ENCODE peak calls at places on chromosomes 11 and 22, in eight cellular contexts. A, N, Q, U, V, G, D and S are unnamed samples.
A peak's percentile ranks its signal among the peaks of the same experiment; 100 is the strongest.

GRCh38 chr11:118662401-118663271 is 16.8 kb downstream of the TREH start:
- DNase-seq in A (no peak), N (no peak), Q (peak; percentile 73), U (no peak), V (peak; percentile 38), G (no peak), D (no peak), S (no peak)

GRCh38 chr22:45008853-45009751 is 703 bp downstream of the PHF21B start:
- DNase-seq in A (no peak), N (peak; percentile 54), Q (no peak), U (peak; percentile 53), V (no peak), G (no peak), D (peak; percentile 38), S (no peak)

GRCh38 chr11:131412061-131412460 is 41.6 kb downstream of the NTM start:
- DNase-seq in A (no peak), N (no peak), Q (no peak), U (no peak), V (no peak), G (no peak), D (no peak), S (no peak)

GRCh38 chr11:98136357-98136756 is 884.4 kb upstream of the CNTN5 start:
- DNase-seq in A (no peak), N (no peak), Q (no peak), U (no peak), V (no peak), G (no peak), D (no peak), S (no peak)

GRCh38 chr22:23306438-23306921 is 126.2 kb downstream of the BCR start:
- DNase-seq in A (no peak), N (no peak), Q (peak; percentile 69), U (no peak), V (no peak), G (no peak), D (no peak), S (peak; percentile 27)

GRCh38 chr11:44681698-44682097 is 45.1 kb upstream of the TSPAN18 start:
- DNase-seq in A (no peak), N (no peak), Q (no peak), U (no peak), V (no peak), G (no peak), D (no peak), S (no peak)

GRCh38 chr11:107577312-107577711 is 11.8 kb upstream of the ALKBH8 start:
- DNase-seq in A (no peak), N (no peak), Q (no peak), U (no peak), V (no peak), G (no peak), D (no peak), S (no peak)

GRCh38 chr11:128894296-128894681 is 3.1 kb downstream of the KCNJ5 start:
- DNase-seq in A (peak; percentile 7), N (no peak), Q (no peak), U (no peak), V (no peak), G (no peak), D (no peak), S (no peak)

GRCh38 chr11:122981388-122982264 is at the start of gene BSX:
- DNase-seq in A (no peak), N (no peak), Q (no peak), U (peak; percentile 95), V (peak; percentile 96), G (peak; percentile 47), D (peak; percentile 73), S (peak; percentile 62)

GRCh38 chr11:121024989-121025388 is 1.1 kb downstream of the TBCEL start:
- DNase-seq in A (no peak), N (no peak), Q (no peak), U (no peak), V (no peak), G (no peak), D (no peak), S (no peak)

GRCh38 chr11:46299425-46300067 is 22.1 kb downstream of the CREB3L1 start:
- DNase-seq in A (no peak), N (no peak), Q (no peak), U (no peak), V (no peak), G (no peak), D (no peak), S (no peak)

GRCh38 chr22:48690583-48691317 is 1136.9 kb downstream of the BRD1 start:
- DNase-seq in A (no peak), N (no peak), Q (no peak), U (no peak), V (no peak), G (no peak), D (no peak), S (no peak)
- TF ChIP-seq CTCF in A (no peak), N (no peak), Q (no peak), U (no peak), V (no peak), G (no peak), D (no peak), S (no peak)

GRCh38 chr11:94325681-94326080 is 21.3 kb downstream of the IZUMO1R start:
- DNase-seq in A (no peak), N (peak; percentile 78), Q (no peak), U (peak; percentile 49), V (peak; percentile 85), G (peak; percentile 21), D (no peak), S (no peak)
- TF ChIP-seq CTCF in A (no peak), N (peak; percentile 86), Q (no peak), U (peak; percentile 37), V (peak; percentile 89), G (peak; percentile 20), D (peak; percentile 55), S (peak; percentile 30)

DNA sequence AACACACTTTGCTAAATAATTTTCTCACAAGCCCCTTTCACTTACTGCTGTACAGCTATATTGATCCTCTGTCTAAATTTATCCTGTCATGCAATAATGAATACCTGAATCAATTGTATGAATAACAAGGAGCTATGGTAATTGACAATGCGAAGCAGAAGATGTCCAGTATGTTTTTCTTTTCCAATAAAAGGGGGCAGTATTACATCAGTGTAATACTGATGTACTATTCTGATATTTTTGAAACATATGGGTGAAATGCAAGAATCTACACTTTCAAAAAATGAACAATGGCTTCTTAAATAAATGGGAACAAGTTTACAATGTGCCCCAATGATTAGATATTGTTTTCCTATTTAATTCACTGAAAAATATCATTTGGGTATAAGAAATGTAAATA is 315.1 kb downstream of the SOX6 start:
- DNase-seq in A (no peak), N (no peak), Q (no peak), U (no peak), V (no peak), G (no peak), D (no peak), S (no peak)
- TF ChIP-seq CTCF in A (no peak), N (no peak), Q (no peak), U (no peak), V (no peak), G (no peak), D (no peak), S (peak; percentile 27)

DNA sequence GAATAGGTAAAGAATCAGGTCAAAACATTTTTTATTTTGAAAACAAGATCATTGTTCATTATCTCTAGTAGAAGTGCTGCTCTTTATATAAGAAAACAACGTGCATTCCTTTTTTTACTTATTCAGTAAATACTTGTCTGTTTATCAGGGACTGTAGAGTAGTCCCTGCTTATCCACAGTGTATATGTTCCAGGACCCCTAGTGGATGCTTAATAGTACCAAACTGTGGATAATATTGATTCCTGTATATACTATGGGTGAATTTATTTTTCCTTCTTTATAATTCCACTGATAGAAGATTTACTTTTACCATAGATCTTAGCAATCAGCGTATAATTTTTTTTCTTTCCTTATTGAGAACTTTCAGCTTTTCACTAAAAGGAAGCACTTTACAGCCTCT is 32.6 kb downstream of the CEP295 start:
- DNase-seq in A (no peak), N (no peak), Q (no peak), U (no peak), V (no peak), G (no peak), D (no peak), S (no peak)
- TF ChIP-seq CTCF in A (no peak), N (no peak), Q (no peak), U (no peak), V (peak; percentile 35), G (no peak), D (peak; percentile 42), S (peak; percentile 34)